ENCODE peak calls at places on chromosomes 6 and 20, in four cellular contexts. T, A, M and Z are unnamed samples.

GRCh38 chr20:59231124-59231804 is 67.6 kb downstream of the ZNF831 start:
- DNase-seq in M (no peak), T (no peak), A (no peak), Z (no peak)

GRCh38 chr6:124987999-124988591 is 25.9 kb downstream of the RNF217 start:
- DNase-seq in A (no peak), T (no peak), M (no peak), Z (no peak)

GRCh38 chr20:1300083-1300840 is 28.7 kb downstream of the SDCBP2 start:
- DNase-seq in M (no peak), A (no peak), T (no peak), Z (no peak)

GRCh38 chr6:73340048-73340447 is 14.0 kb downstream of the DPPA5 start:
- DNase-seq in M (no peak), A (peak), T (no peak), Z (peak)

GRCh38 chr6:7647504-7647903 is 57.5 kb downstream of the SNRNP48 start:
- DNase-seq in A (no peak), T (no peak), M (no peak), Z (no peak)

GRCh38 chr20:61263084-61263695 is 11.1 kb downstream of the CDH4 start:
- DNase-seq in T (no peak), A (peak), M (no peak), Z (no peak)

GRCh38 chr20:25637247-25637646 is 13.4 kb upstream of the NANP start:
- DNase-seq in M (no peak), A (peak), T (no peak), Z (no peak)

GRCh38 chr20:5822569-5822968 is 72.4 kb downstream of the SHLD1 start:
- DNase-seq in T (no peak), A (no peak), M (no peak), Z (no peak)

GRCh38 chr20:37349517-37350491 is 3.9 kb downstream of the SRC start:
- DNase-seq in A (no peak), T (no peak), M (no peak), Z (no peak)

GRCh38 chr20:25148181-25148981 is 47.1 kb upstream of the ENTPD6 start:
- DNase-seq in M (no peak), T (peak), A (no peak), Z (no peak)

GRCh38 chr6:149012040-149012545 is 265.3 kb downstream of the UST start:
- DNase-seq in T (no peak), M (peak), A (peak), Z (peak)

GRCh38 chr20:2206957-2207769 is 88.6 kb upstream of the TGM3 start:
- DNase-seq in M (peak), A (peak), T (peak), Z (no peak)

GRCh38 chr6:106050538-106050937 is 35.6 kb upstream of the PRDM1 start:
- DNase-seq in T (no peak), M (no peak), A (no peak), Z (no peak)

GRCh38 chr6:105045546-105045945 is 88.6 kb downstream of the LIN28B start:
- DNase-seq in M (peak), T (no peak), A (peak), Z (peak)

GRCh38 chr20:4858000-4858399 is 136.3 kb downstream of the PRND start:
- DNase-seq in T (no peak), A (no peak), M (no peak), Z (no peak)

GRCh38 chr6:113146878-113147277 is 710.3 kb upstream of the MARCKS start:
- DNase-seq in T (no peak), M (no peak), A (no peak), Z (no peak)

GRCh38 chr20:57894096-57894495 is 184.3 kb upstream of the PMEPA1 start:
- DNase-seq in T (no peak), M (no peak), A (no peak), Z (no peak)

GRCh38 chr6:119348308-119349040 is 1.1 kb downstream of the MAN1A1 start:
- DNase-seq in T (no peak), M (no peak), A (no peak), Z (no peak)

GRCh38 chr6:67952121-67952520 is 683.0 kb upstream of the ADGRB3 start:
- DNase-seq in A (peak), T (no peak), M (no peak), Z (no peak)

GRCh38 chr6:6709106-6709505 is 120.6 kb downstream of the LY86 start:
- DNase-seq in M (no peak), T (no peak), A (no peak), Z (no peak)

GRCh38 chr6:55705381-55705780 is 126.4 kb upstream of the HMGCLL1 start:
- DNase-seq in A (no peak), T (no peak), M (no peak), Z (no peak)

GRCh38 chr20:42361402-42361801 is 743.2 kb upstream of the CHD6 start:
- DNase-seq in T (no peak), A (no peak), M (no peak), Z (no peak)

GRCh38 chr6:89298680-89299450 is 16.2 kb downstream of the GABRR2 start:
- DNase-seq in M (no peak), A (peak), T (no peak), Z (peak)

GRCh38 chr6:107936162-107936909 is 21.7 kb downstream of the SEC63 start:
- DNase-seq in M (no peak), T (no peak), A (no peak), Z (no peak)

GRCh38 chr6:137870744-137871247 is 3.7 kb downstream of the TNFAIP3 start:
- DNase-seq in T (no peak), A (no peak), M (no peak), Z (no peak)

GRCh38 chr20:24212494-24212893 is 223.9 kb upstream of the GGTLC1 start:
- DNase-seq in M (no peak), A (no peak), T (no peak), Z (no peak)

GRCh38 chr6:105834548-105834947 is 251.6 kb upstream of the PRDM1 start:
- DNase-seq in T (no peak), A (no peak), M (no peak), Z (no peak)

GRCh38 chr20:24235740-24236139 is 233.7 kb upstream of the SYNDIG1 start:
- DNase-seq in T (no peak), A (no peak), M (no peak), Z (no peak)

GRCh38 chr6:37172991-37173572 is 3.1 kb downstream of the PIM1 start:
- DNase-seq in A (no peak), T (no peak), M (no peak), Z (no peak)
- H3K27ac ChIP-seq in A (no peak), T (no peak), M (no peak), Z (peak)

DNA sequence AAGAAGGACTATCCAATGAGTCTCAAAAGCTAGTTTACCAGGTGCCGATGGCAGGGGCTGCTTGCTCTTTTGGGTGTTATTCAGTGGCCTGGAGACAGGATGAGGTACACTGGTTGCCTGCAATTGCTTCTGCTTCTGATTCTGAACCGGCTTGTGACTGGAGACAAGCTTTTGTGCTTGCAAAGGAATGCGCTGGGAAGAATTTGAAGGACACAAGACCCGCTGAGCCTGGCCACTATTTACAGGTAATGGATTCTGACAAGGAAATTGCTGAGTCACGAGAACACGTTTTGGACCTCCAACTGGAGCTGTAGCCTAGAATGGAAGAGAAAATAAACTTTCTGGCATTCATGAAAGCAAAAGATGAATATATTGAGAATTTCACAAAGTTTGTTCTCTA is 5.8 kb downstream of the AURKA start:
- DNase-seq in T (no peak), M (no peak), A (no peak), Z (no peak)
- H3K27ac ChIP-seq in T (no peak), M (peak), A (no peak), Z (no peak)

GRCh38 chr6:108947114-108947854 is 99.1 kb downstream of the ARMC2 start:
- DNase-seq in T (no peak), A (peak), M (no peak), Z (peak)
- H3K27ac ChIP-seq in T (peak), A (peak), M (no peak), Z (peak)

GRCh38 chr20:10307359-10307735 is 88.7 kb downstream of the SNAP25 start:
- DNase-seq in A (no peak), M (no peak), T (no peak), Z (no peak)
- H3K27ac ChIP-seq in A (peak), M (peak), T (no peak), Z (no peak)

GRCh38 chr20:19992996-19993908 is 23.9 kb upstream of the NAA20 start:
- DNase-seq in A (peak), M (peak), T (no peak), Z (peak)
- H3K27ac ChIP-seq in A (peak), M (peak), T (peak), Z (peak)

DNA sequence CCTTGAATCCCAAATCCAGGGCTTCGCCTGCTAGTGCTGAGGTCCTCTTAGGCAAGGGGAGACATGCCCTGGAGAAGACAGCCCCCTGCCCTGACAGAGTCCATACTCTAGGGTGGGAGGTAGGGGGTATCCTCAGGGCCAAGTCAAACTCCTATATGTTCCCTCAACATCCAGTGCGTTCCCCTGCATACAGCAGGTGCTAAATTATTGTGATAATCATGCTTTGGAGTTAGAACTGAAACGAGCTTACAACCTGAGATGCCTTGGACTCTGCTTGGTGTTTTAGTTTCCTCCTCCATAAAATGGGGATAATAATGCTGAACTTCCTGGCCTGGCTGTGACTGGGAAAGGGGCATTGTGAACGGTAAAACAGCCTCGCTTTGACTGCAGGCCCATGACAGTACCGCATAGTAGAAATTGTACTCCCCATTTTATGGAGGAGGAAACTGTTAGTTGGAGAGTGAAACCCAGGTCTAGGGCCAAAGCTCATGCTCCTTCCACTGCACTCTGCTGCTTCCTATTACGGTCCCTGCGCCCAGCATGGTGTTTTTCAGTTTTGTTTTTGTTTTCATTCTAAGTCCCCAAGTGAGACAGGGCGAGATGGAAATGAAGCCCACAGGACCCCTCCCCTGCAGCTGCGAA is 162.4 kb downstream of the VEGFA start:
- DNase-seq in A (no peak), T (no peak), M (no peak), Z (no peak)
- H3K27ac ChIP-seq in A (no peak), T (no peak), M (no peak), Z (no peak)

DNA sequence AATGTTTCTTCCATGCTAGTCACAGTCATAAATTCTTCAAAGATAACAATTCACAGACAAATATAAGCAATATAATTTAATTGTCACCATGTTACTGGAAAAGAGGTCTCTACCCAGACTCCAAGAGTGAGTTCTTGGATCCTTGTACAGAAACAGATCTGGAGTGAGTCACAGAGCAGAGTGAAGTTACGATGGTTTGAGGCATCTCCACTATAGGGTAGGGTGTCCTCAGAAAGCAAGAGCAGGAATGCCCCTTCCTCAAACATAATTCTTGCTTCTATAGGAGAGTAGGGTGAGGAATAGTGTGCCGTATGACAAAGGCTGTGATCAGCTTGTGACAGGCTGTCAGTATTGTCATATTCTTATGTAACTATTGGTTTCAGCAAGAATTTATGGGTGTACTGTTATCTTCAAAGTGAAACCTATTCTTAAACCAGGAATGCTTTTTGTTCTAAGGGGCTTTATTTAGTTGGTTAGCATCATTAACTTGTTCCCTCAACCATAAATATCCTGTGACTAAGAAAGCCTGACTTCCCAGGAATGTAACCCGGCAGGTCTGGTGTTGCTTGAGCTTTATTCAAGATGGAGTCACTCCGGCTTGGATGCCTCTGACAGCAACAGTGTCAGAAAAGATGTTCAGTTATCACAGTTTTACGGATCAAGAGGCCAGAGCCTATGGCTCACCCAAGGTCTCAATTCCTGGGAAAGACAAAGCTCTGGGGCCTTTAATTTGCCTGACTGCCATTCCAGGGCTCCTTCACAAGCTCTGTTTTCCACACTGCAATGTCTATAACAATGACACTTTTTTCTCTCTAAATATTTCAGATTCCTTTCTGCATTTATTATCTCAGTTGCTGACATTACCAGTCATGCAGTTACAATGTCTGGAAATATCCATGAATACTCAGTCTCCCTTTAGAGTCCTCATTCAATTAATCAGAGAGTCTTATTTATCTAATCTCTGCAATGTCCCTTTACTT is 298.6 kb downstream of the C6orf118 start:
- DNase-seq in M (no peak), A (peak), T (no peak), Z (peak)
- H3K27ac ChIP-seq in M (no peak), A (peak), T (no peak), Z (peak)

DNA sequence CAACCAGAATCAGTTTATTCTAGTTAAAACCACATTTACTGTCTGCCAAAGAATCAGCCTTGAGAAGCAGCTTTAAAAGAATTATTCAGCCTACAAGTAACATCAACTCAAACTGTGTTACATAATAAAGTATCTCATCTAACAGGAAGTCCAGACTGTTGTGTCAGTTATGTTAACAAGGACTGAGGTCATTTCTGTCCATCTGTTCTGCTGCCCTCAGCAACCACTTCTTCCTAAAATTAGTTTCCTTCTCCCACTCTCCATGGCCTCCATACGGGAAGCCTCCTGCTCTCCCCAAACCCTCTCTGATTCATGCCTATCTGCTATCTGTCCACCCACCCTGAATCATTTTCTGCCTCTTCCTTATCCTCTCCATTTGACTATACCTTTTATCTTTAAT is 121.0 kb downstream of the SIM1 start:
- DNase-seq in T (no peak), M (no peak), A (no peak), Z (no peak)
- H3K27ac ChIP-seq in T (no peak), M (no peak), A (no peak), Z (no peak)

GRCh38 chr6:129646617-129647016 is 63.4 kb downstream of the ARHGAP18 start:
- DNase-seq in M (no peak), A (no peak), T (no peak), Z (no peak)

GRCh38 chr6:129646140-129646569 is 63.8 kb downstream of the ARHGAP18 start:
- DNase-seq in A (no peak), T (no peak), M (no peak), Z (no peak)

GRCh38 chr6:129645371-129646139 is 64.4 kb downstream of the ARHGAP18 start:
- DNase-seq in M (no peak), A (peak), T (no peak), Z (no peak)

GRCh38 chr6:129643968-129644367 is 66.0 kb downstream of the ARHGAP18 start:
- DNase-seq in A (no peak), M (no peak), T (no peak), Z (no peak)

GRCh38 chr6:129644567-129645015 is 65.4 kb downstream of the ARHGAP18 start:
- DNase-seq in A (no peak), T (no peak), M (no peak), Z (no peak)
- H3K27ac ChIP-seq in A (no peak), T (no peak), M (peak), Z (peak)

DNA sequence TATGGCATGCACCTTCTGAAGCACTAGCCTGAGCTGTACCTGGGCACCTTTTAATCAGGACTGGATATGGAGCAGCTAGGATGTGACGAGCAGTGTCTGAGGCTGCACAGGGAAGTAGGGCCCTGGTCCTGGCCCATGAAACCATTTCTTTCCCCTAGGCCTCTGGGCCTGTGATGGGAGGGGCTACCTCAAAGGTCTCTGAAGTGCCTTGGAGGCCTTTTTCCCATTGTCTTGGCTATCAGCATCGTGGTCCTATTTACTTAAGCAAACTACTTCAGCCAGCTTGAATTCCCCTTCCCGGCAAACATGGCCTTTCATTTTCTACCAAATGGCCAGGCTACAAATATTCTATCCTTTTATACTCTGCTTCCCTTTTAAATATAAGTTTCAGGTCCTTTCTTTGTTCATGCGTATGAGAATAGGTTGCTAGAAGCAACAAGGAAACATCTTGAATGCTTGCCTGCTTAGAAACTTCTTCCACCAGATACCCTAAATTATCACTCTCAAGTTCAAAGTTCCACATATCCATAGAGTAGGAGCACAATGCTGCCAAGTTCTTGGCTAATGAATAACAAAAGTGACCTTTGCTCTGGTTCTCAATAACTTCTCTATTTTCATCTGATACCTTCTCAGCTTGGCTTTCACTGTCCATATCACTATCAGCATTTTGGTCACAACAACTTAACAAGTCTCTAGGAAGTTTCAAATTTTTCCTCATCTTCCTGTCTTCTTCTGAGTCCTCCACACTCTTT is 673.1 kb downstream of the HTR1B start:
- DNase-seq in M (no peak), A (no peak), T (no peak), Z (no peak)
- H3K27ac ChIP-seq in M (no peak), A (no peak), T (no peak), Z (no peak)